ENCODE peak calls at places on chromosomes 5 and 9, in four cellular contexts. S is stomach, M is OCI-LY7, X is transverse colon. P is an unnamed sample.
A peak's percentile ranks its signal among the peaks of the same experiment; 100 is the strongest.

GRCh38 chr5:119322948-119323629 is 32.7 kb upstream of the TNFAIP8 start:
- DNase-seq in X (no peak), M (no peak), S (no peak), P (no peak)

GRCh38 chr5:16866795-16867584 is 69.1 kb downstream of the MYO10 start:
- DNase-seq in X (peak; percentile 36), S (peak; percentile 79), M (no peak), P (no peak)

GRCh38 chr9:86974421-86974820 is 27.1 kb upstream of the GAS1 start:
- DNase-seq in X (no peak), M (no peak), S (no peak), P (no peak)

GRCh38 chr5:141852448-141852847 is 25.8 kb downstream of the PCDH1 start:
- DNase-seq in M (no peak), X (no peak), S (no peak), P (no peak)

GRCh38 chr5:135221187-135221473 is 177.9 kb downstream of the MACROH2A1 start:
- DNase-seq in X (no peak), S (peak; percentile 22), M (no peak), P (no peak)

GRCh38 chr5:180251887-180252286 is 40.0 kb downstream of the MAPK9 start:
- DNase-seq in M (no peak), S (no peak), X (no peak), P (no peak)

GRCh38 chr9:113564804-113565237 is 101.3 kb downstream of the RGS3 start:
- DNase-seq in M (no peak), X (peak; percentile 82), S (peak; percentile 74), P (no peak)

GRCh38 chr5:56094579-56095361 is 100.0 kb upstream of the IL6ST start:
- DNase-seq in X (no peak), M (no peak), S (no peak), P (no peak)

GRCh38 chr5:155049569-155050383 is 36.2 kb downstream of the KIF4B start:
- DNase-seq in X (no peak), S (no peak), M (peak; percentile 11), P (no peak)

GRCh38 chr9:109901191-109901590 is 121.2 kb downstream of the PALM2AKAP2 start:
- DNase-seq in M (no peak), X (no peak), S (no peak), P (no peak)

GRCh38 chr5:1432296-1432695 is 12.9 kb downstream of the SLC6A3 start:
- DNase-seq in M (no peak), X (no peak), S (peak; percentile 18), P (no peak)

GRCh38 chr5:153523831-153524230 is 33.4 kb downstream of the GRIA1 start:
- DNase-seq in X (no peak), M (no peak), S (no peak), P (no peak)

GRCh38 chr9:76333964-76334363 is 60.3 kb downstream of the RFK start:
- DNase-seq in M (no peak), S (no peak), X (no peak), P (no peak)

GRCh38 chr5:83151821-83152220 is 74.5 kb downstream of the XRCC4 start:
- DNase-seq in S (no peak), X (no peak), M (no peak), P (no peak)

DNA sequence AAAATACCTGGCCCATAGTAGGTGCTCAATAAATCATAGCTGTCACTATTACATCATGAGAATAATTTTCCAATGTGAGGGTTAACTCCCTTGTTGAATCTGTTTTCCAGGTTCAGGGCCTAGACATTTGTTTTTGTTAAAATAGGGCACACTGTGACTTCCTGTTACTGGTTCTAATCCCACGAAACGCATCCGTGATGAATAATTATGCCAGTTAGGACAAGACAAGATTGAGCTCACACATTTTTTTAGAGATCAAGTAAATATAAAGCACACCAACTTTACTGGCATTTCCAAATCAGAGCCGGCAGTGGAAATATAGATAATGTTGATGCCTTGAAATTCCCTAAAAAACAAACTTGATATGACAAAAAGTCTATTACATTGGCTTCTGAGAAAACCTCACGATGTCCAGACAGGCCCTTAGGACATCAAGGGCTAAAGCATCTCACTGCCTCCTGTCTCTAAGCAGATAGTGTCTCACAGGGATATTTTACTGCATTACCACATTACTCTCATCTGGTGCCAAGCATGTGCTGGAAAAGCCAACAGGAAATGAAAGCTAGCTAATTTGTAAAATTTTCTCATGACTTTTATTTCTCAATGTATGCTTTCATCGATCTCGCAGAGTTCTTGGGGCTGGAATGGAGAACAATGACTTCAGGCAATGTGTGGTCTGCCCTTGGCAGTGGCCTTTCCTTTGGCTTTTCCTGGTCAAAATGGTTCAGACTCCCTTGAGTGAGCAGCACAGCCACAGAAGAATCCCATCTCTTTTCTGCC is 414.3 kb upstream of the PAPPA start:
- DNase-seq in X (no peak), S (no peak), M (no peak), P (no peak)
- TF ChIP-seq CTCF in X (no peak), S (no peak), M (no peak), P (no peak)

DNA sequence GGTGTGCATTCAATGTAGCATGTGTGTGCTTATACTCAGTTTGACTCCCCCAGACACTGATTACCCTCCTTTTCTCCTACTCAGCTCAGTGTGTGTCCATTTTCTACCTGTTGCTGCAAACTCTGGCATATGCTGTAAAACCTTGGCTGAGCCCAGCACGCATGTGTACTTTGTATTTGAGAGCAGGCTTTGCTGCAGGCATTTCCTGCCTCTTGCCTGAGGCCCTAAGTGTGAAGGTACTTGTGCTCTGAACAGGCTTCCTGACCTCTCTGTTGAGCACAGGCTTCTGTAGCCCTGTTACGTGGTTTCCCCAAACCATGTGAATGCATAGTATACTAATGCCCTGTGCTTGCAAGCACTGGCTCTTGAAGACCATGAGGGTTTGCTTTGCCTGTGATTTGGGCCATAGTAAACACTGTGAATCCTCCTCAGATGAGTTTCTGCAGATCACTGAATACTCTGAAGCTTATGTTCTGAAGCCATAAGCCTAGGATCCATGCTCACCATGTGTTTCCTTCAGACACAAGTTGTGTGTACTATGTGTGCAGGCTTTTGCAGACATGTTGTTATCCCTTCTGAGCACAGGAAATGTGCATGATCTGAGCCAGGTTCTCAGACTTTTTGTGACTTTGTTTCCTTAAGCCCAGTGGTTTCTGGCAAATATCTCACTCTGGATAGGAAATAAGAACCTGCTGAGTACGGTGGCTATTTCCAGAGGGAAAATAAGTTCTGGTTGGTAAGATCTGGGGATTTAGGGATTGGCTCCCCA is 124.9 kb upstream of the RUSC2 start:
- DNase-seq in X (no peak), S (no peak), M (no peak), P (no peak)
- H3K27ac ChIP-seq in X (no peak overlapping the region), S (no peak overlapping the region), M (no peak overlapping the region), P (no peak overlapping the region)

GRCh38 chr5:167244583-167244982 is 1046.9 kb upstream of the WWC1 start:
- DNase-seq in X (no peak), M (no peak), S (no peak), P (no peak)
- TF ChIP-seq CTCF in X (no peak), M (no peak), S (no peak), P (peak; percentile 19)

GRCh38 chr5:158172005-158172404 is 313.1 kb upstream of the CLINT1 start:
- DNase-seq in X (no peak), S (no peak), M (no peak), P (no peak)

GRCh38 chr5:158170534-158170933 is 311.6 kb upstream of the CLINT1 start:
- DNase-seq in M (peak; percentile 36), S (no peak), X (peak; percentile 38), P (no peak)

GRCh38 chr5:158175664-158176507 is 316.9 kb upstream of the CLINT1 start:
- DNase-seq in M (no peak), S (peak; percentile 48), X (peak; percentile 77), P (no peak)

GRCh38 chr5:158178535-158178934 is 319.6 kb upstream of the CLINT1 start:
- DNase-seq in X (no peak), M (no peak), S (no peak), P (no peak)

GRCh38 chr5:158174918-158175663 is 316.1 kb upstream of the CLINT1 start:
- DNase-seq in M (peak; percentile 90), S (peak; percentile 67), X (peak; percentile 77), P (peak; percentile 86)
- H3K27ac ChIP-seq in M (peak overlapping the region; percentile 31), S (no peak overlapping the region), X (no peak overlapping the region), P (peak overlapping the region; percentile 82)